ENCODE peak calls at places on chromosomes 1 and 21, in eight cellular contexts. Q is K562, L is GM12878, G is stomach, U is HCT116, W is endothelial cell of umbilical vein, S is suprapubic skin, O is H1. I is an unnamed sample. For H3K9me3, the result is how much of the 10 kb centered on the place peaks cover.

GRCh38 chr1:70504821-70505193 is 93.7 kb downstream of the CTH start:
- DNase-seq in Q (no peak), L (no peak), G (no peak), U (no peak), W (no peak), S (no peak), O (no peak), I (peak)

GRCh38 chr21:41885341-41886024 is 6.3 kb upstream of the PRDM15 start:
- DNase-seq in Q (no peak), L (no peak), G (no peak), U (no peak), W (no peak), S (no peak), O (no peak), I (no peak)

GRCh38 chr1:55382699-55383377 is 167.7 kb upstream of the USP24 start:
- DNase-seq in Q (no peak), L (no peak), G (no peak), U (no peak), W (no peak), S (no peak), O (no peak), I (no peak)

GRCh38 chr1:18739956-18740355 is 109.3 kb downstream of the PAX7 start:
- DNase-seq in Q (no peak), L (no peak), G (no peak), U (no peak), W (no peak), S (no peak), O (no peak), I (no peak)

GRCh38 chr1:167839009-167839408 is 74.9 kb downstream of the ADCY10 start:
- DNase-seq in Q (no peak), L (no peak), G (no peak), U (no peak), W (no peak), S (no peak), O (no peak), I (no peak)

GRCh38 chr1:235997916-235998315 is 67.0 kb downstream of the NID1 start:
- DNase-seq in Q (no peak), L (no peak), G (no peak), U (no peak), W (no peak), S (no peak), O (no peak), I (no peak)

GRCh38 chr1:4695241-4695640 is 40.8 kb downstream of the AJAP1 start:
- DNase-seq in Q (no peak), L (no peak), G (no peak), U (no peak), W (no peak), S (no peak), O (no peak), I (no peak)

GRCh38 chr1:8377382-8377928 is 59.5 kb downstream of the SLC45A1 start:
- DNase-seq in Q (no peak), L (no peak), G (no peak), U (no peak), W (no peak), S (no peak), O (no peak), I (no peak)

GRCh38 chr21:44485254-44485793 is 30.0 kb downstream of the LRRC3 start:
- DNase-seq in Q (peak), L (no peak), G (no peak), U (peak), W (peak), S (no peak), O (peak), I (no peak)

DNA sequence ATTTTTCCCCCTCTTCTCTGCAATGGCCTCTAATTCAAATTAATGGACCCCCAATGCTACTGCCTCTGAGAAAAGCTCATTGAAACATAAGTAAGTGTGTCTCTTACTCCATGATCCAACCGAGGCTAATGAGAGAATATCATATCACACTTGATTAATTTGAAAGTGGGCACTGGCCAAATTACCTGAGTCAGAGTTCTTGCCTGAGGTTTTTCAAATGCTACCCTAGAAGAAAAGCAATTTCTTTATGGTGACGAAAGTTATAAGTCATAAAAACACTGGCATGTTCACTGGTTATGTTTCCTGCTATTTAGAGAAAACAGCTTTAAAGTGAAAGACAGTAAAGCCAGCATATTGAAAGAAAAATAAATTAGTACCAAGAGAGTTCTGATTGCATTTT is 368.8 kb upstream of the TMPRSS15 start:
- DNase-seq in Q (no peak), L (no peak), G (no peak), U (no peak), W (peak), S (no peak), O (no peak), I (no peak)
- TF ChIP-seq POLR2AphosphoS5 in Q (no peak), L (no peak), G (no peak), U (no peak), W (no peak), S (no peak), O (no peak), I (no peak)

DNA sequence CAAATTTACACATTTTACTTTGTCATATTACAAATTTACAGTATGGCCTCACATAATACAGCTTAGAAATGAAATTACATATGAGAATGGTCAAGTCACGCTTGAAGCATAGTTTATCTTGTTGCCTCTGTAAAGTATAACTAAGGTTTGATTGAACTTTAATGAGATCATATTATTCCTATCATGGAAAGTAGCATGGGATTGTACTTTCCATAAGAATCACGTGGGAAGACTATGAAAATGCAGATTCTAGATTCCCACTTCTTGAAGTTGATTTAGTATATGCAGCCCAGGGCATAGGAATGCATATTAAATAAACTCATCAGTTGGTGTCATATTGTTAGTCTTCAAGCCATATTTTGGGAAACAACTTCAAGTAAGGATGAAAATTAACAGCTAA is 342.8 kb downstream of the NCAM2 start:
- DNase-seq in Q (no peak), L (no peak), G (no peak), U (no peak), W (no peak), S (no peak), O (no peak), I (no peak)
- TF ChIP-seq POLR2A in Q (no peak), L (no peak), G (no peak), U (no peak), W (no peak), S (no peak), O (no peak), I (no peak)

GRCh38 chr1:40394456-40395172 is 21.1 kb downstream of the SMAP2 start:
- DNase-seq in Q (no peak), L (no peak), G (no peak), U (no peak), W (no peak), S (no peak), O (no peak), I (no peak)
- H3K9me3 ChIP-seq in Q (under half), L (under half), G (under half), U (under half), W (under half), S (under half), O (under half), I (under half)

DNA sequence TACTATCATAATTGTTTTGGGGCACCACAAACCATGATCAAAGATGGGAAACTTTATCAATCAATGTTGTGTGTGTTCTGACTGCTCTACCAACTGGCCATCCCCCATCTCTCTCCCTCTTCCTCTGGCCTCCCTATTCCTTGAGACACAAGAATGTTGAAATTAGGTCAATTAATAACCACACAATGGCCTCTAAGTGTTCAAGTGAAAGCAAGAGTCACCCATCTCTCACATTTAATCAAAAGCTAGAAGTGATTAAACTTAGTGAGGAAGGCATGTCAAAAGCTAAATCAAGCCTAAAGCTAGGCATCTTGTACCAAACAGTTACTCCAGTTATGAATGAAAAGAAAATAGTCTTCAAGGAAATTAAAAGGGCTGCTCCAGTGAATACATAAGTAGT is 390.3 kb upstream of the NFIA start:
- DNase-seq in Q (no peak), L (no peak), G (no peak), U (no peak), W (no peak), S (no peak), O (no peak), I (no peak)
- TF ChIP-seq POLR2AphosphoS5 in Q (no peak), L (no peak), G (no peak), U (no peak), W (no peak), S (no peak), O (no peak), I (no peak)

GRCh38 chr1:32107742-32108661 is at the start of gene KPNA6:
- DNase-seq in Q (peak), L (peak), G (peak), U (peak), W (peak), S (peak), O (peak), I (peak)
- TF ChIP-seq POLR2A in Q (peak), L (peak), G (no peak), U (peak), W (peak), S (no peak), O (no peak), I (peak)

GRCh38 chr1:113369715-113370114 is 20.6 kb upstream of the MAGI3 start:
- DNase-seq in Q (no peak), L (no peak), G (no peak), U (no peak), W (no peak), S (no peak), O (no peak), I (no peak)
- H3K9me3 ChIP-seq in Q (under half), L (under half), G (under half), U (under half), W (under half), S (under half), O (under half), I (under half)

GRCh38 chr1:6389971-6390370 is 3.6 kb downstream of the ACOT7 start:
- DNase-seq in Q (no peak), L (no peak), G (no peak), U (no peak), W (no peak), S (no peak), O (no peak), I (no peak)

GRCh38 chr1:6384135-6384534 is 9.4 kb downstream of the ACOT7 start:
- DNase-seq in Q (no peak), L (no peak), G (no peak), U (no peak), W (no peak), S (no peak), O (no peak), I (no peak)

GRCh38 chr1:6386371-6386949 is 7.1 kb downstream of the ACOT7 start:
- DNase-seq in Q (no peak), L (no peak), G (no peak), U (peak), W (no peak), S (no peak), O (no peak), I (no peak)

GRCh38 chr1:6384962-6385672 is 8.4 kb downstream of the ACOT7 start:
- DNase-seq in Q (no peak), L (no peak), G (no peak), U (no peak), W (no peak), S (no peak), O (no peak), I (no peak)

DNA sequence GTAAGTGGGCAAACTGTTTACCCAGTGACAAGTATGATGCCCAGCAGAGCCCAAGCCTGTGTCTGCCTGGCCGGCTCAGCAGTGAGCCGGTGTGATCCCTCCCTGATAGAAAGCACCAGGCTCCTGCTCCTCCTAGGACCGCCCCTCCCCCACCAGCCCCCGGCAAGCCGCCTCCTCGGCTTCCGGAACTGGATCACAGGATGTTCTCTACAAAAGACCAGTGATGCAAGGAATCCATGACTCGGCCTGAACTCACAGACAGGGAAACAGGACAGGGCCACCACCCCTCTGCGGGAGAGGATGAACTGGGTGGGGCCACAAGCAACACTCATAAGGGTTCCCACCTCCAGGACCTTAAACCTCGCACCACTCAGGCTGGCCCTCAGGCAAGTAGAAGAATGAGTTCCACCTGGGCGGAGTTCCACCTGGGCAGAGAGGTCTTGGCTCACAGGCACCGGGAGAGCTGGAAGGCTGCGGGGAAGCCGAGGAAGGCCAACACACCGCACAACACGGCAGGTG is 7.8 kb downstream of the ACOT7 start:
- DNase-seq in Q (peak), L (no peak), G (no peak), U (peak), W (peak), S (no peak), O (peak), I (peak)
- TF ChIP-seq POLR2AphosphoS5 in Q (no peak), L (no peak), G (peak), U (peak), W (peak), S (no peak), O (peak), I (no peak)

GRCh38 chr1:202964755-202965440 is 2.2 kb downstream of the CYB5R1 start:
- DNase-seq in Q (no peak), L (no peak), G (peak), U (no peak), W (no peak), S (no peak), O (no peak), I (no peak)
- TF ChIP-seq POLR2A in Q (no peak), L (no peak), G (no peak), U (no peak), W (no peak), S (no peak), O (no peak), I (no peak)